ENCODE peak calls at places on chromosomes 1 and 21, in six cellular contexts. L is tibial nerve, K is psoas muscle, E is PC-9, N is fibroblast of lung, Q is heart right ventricle. V is an unnamed sample.

GRCh38 chr1:31764307-31765040 is at the start of gene ADGRB2:
- DNase-seq in L (no peak), K (peak; percentile 48), E (peak; percentile 37), N (no peak), Q (no peak), V (no peak)

GRCh38 chr1:230228234-230228897 is 161.3 kb downstream of the GALNT2 start:
- DNase-seq in L (no peak), K (no peak), E (no peak), N (no peak), Q (no peak), V (no peak)

GRCh38 chr1:38835230-38835827 is 24.2 kb downstream of the RRAGC start:
- DNase-seq in L (no peak), K (no peak), E (peak; percentile 51), N (peak; percentile 77), Q (peak; percentile 73), V (peak; percentile 85)

GRCh38 chr1:244322791-244323521 is 128.8 kb downstream of the ADSS2 start:
- DNase-seq in L (no peak), K (no peak), E (peak; percentile 68), N (peak; percentile 96), Q (peak; percentile 36), V (no peak)

GRCh38 chr21:26717146-26717739 is 128.0 kb downstream of the ADAMTS1 start:
- DNase-seq in L (no peak), K (no peak), E (no peak), N (no peak), Q (no peak), V (no peak)

GRCh38 chr1:204014336-204014735 is 58.6 kb upstream of the SOX13 start:
- DNase-seq in L (no peak), K (no peak), E (no peak), N (no peak), Q (no peak), V (no peak)

GRCh38 chr1:226355679-226356583 is 47.0 kb upstream of the LIN9 start:
- DNase-seq in L (no peak), K (peak; percentile 70), E (no peak), N (no peak), Q (peak; percentile 69), V (no peak)

GRCh38 chr21:32978346-32979270 is 47.1 kb upstream of the OLIG2 start:
- DNase-seq in L (no peak), K (no peak), E (no peak), N (no peak), Q (no peak), V (no peak)

GRCh38 chr1:184062640-184063280 is 11.2 kb downstream of the TSEN15 start:
- DNase-seq in L (no peak), K (no peak), E (no peak), N (peak; percentile 4), Q (no peak), V (no peak)

GRCh38 chr1:155218854-155219591 is 10.5 kb downstream of the MTX1 start:
- DNase-seq in L (no peak), K (no peak), E (no peak), N (peak; percentile 44), Q (peak; percentile 65), V (no peak)

GRCh38 chr1:91835087-91835521 is 50.8 kb downstream of the TGFBR3 start:
- DNase-seq in L (no peak), K (no peak), E (no peak), N (no peak), Q (no peak), V (no peak)

GRCh38 chr1:204363335-204364114 is 3.8 kb upstream of the PLEKHA6 start:
- DNase-seq in L (peak; percentile 37), K (peak; percentile 79), E (peak; percentile 54), N (peak; percentile 57), Q (peak; percentile 81), V (no peak)

GRCh38 chr1:156115514-156116374 is 1.2 kb downstream of the LMNA start:
- DNase-seq in L (no peak), K (peak; percentile 88), E (peak; percentile 66), N (peak; percentile 56), Q (peak; percentile 70), V (no peak)

GRCh38 chr1:5746611-5747427 is 245.4 kb downstream of the NPHP4 start:
- DNase-seq in L (peak; percentile 9), K (peak; percentile 25), E (no peak), N (no peak), Q (no peak), V (no peak)

GRCh38 chr1:167713330-167714081 is 8.3 kb upstream of the MPZL1 start:
- DNase-seq in L (no peak), K (peak; percentile 66), E (peak; percentile 20), N (peak; percentile 43), Q (peak; percentile 23), V (no peak)

GRCh38 chr1:178536844-178537371 is 24.0 kb downstream of the TEX35 start:
- DNase-seq in L (no peak), K (peak; percentile 80), E (peak; percentile 83), N (peak; percentile 99), Q (peak; percentile 68), V (no peak)

GRCh38 chr1:94209425-94209824 is 28.0 kb downstream of the ARHGAP29 start:
- DNase-seq in L (no peak), K (no peak), E (no peak), N (peak; percentile 44), Q (no peak), V (no peak)

GRCh38 chr1:5111581-5111980 is 457.2 kb downstream of the AJAP1 start:
- DNase-seq in L (no peak), K (no peak), E (no peak), N (no peak), Q (no peak), V (no peak)

GRCh38 chr1:40663324-40664166 is 1.9 kb downstream of the RIMS3 start:
- DNase-seq in L (no peak), K (no peak), E (no peak), N (no peak), Q (no peak), V (no peak)

GRCh38 chr1:156502749-156503671 is 2.4 kb upstream of the MEF2D start:
- DNase-seq in L (no peak), K (peak; percentile 91), E (peak; percentile 77), N (peak; percentile 95), Q (peak; percentile 93), V (peak; percentile 91)

GRCh38 chr1:172397221-172397620 is 23.3 kb upstream of the C1orf105 start:
- DNase-seq in L (no peak), K (no peak), E (no peak), N (peak; percentile 90), Q (no peak), V (no peak)

GRCh38 chr1:28064064-28064463 is 24.3 kb downstream of the EYA3 start:
- DNase-seq in L (no peak), K (no peak), E (no peak), N (peak; percentile 63), Q (no peak), V (no peak)

GRCh38 chr1:113792986-113793385 is 19.3 kb downstream of the RSBN1 start:
- DNase-seq in L (no peak), K (no peak), E (no peak), N (peak; percentile 67), Q (no peak), V (no peak)

GRCh38 chr1:207672525-207673130 is 27.7 kb downstream of the CR1L start:
- DNase-seq in L (no peak), K (no peak), E (peak; percentile 11), N (peak; percentile 34), Q (no peak), V (peak; percentile 67)

GRCh38 chr1:85059563-85059962 is 11.3 kb upstream of the MCOLN3 start:
- DNase-seq in L (no peak), K (no peak), E (no peak), N (no peak), Q (no peak), V (no peak)

GRCh38 chr1:85060038-85060437 is 11.7 kb upstream of the MCOLN3 start:
- DNase-seq in L (no peak), K (no peak), E (no peak), N (no peak), Q (no peak), V (no peak)

GRCh38 chr1:85061711-85062424 is 13.6 kb upstream of the MCOLN3 start:
- DNase-seq in L (peak; percentile 73), K (peak; percentile 85), E (peak; percentile 88), N (peak; percentile 98), Q (peak; percentile 96), V (peak; percentile 99)

GRCh38 chr1:85065550-85065949 is 17.2 kb upstream of the MCOLN3 start:
- DNase-seq in L (no peak), K (no peak), E (no peak), N (no peak), Q (no peak), V (no peak)

GRCh38 chr1:85062425-85063026 is 14.2 kb upstream of the MCOLN3 start:
- DNase-seq in L (no peak), K (no peak), E (no peak), N (no peak), Q (no peak), V (no peak)
- H3K4me3 ChIP-seq in L (peak overlapping the region; percentile 58), K (peak overlapping the region; percentile 75), E (peak overlapping the region; percentile 61), N (peak overlapping the region; percentile 74), Q (peak overlapping the region; percentile 63), V (no peak overlapping the region)

GRCh38 chr1:109386054-109386717 is 11.5 kb downstream of the SORT1 start:
- DNase-seq in L (no peak), K (no peak), E (no peak), N (no peak), Q (no peak), V (no peak)
- H3K4me1 ChIP-seq in L (peaks cover 55% of the 10 kb centered on the region), K (peaks cover 89% of the 10 kb centered on the region), E (peaks cover 23% of the 10 kb centered on the region), N (peaks cover 12% of the 10 kb centered on the region), Q (peaks cover 99% of the 10 kb centered on the region), V (peaks cover 1% of the 10 kb centered on the region)

DNA sequence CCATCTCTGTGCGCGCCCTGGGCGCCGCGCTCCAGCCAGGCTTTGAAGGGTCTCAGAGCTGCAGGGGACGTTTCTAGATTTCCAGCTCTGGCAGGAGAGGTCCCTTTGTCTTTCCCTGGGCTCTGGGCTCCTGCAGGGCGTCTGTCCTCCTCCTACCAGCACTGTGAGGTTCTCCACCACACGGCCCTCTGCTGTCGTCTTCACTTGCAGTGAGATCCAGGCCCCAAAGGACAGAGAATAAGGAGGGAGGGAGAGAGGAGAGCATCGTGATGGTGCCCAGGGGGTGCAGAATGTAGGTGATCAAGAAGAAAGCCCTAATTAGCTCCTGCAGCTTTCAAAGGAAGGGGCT is 4.1 kb upstream of the GNB1 start:
- DNase-seq in L (no peak), K (no peak), E (no peak), N (no peak), Q (no peak), V (no peak)
- H3K27ac ChIP-seq in L (no peak overlapping the region), K (no peak overlapping the region), E (no peak overlapping the region), N (no peak overlapping the region), Q (peak overlapping the region; percentile 26), V (no peak overlapping the region)

DNA sequence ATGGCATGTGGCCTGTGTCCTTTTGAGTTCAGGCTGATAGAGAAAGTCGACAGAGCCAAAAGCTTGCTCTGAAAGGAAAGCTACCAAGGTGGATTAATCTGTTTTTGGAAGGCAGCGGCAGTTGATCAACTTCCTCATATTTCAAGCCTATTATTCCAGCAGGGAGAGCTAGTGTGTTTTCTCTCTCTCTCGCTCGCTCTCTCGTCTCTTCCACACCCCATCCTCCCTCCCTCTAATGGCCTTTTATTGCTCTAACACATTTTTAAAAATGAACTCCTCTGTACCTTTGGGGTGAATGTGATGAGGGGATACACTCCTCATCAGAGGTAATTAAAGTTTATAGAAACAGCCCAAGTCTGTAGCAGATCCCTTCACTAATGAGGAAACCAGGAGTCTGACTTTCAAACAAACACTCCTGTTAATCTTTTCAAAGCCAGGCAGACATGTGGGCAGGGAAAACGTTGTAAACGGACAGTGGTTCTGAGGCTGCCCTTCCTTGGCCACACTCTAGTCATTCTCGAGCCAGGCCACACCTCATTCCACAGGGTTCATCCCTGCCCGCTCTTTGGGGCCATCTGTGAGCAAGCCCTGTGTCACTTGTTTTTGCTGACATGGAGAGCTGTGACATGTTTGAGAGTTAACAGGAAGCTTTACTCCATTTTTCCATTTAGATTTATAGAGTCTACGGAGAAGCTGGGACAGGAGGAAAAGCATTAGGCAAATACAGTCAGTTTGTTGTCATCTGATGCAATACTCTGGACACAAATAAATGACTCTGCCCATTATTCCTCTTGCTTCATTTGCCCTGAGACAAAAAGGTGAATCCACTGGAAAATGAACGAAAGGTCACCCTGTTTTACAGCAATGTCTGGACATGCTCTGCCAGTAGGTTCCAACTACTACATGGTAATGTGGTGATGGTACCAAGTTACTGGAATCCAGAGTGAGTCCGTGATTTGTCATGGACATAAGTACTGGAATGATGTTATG is 126.7 kb downstream of the CLIC6 start:
- DNase-seq in L (no peak), K (peak; percentile 62), E (no peak), N (peak; percentile 83), Q (no peak), V (no peak)
- H3K4me3 ChIP-seq in L (no peak overlapping the region), K (peak overlapping the region; percentile 17), E (no peak overlapping the region), N (no peak overlapping the region), Q (no peak overlapping the region), V (no peak overlapping the region)

V was measured in iPS DF 6.9.